ENCODE peak calls at places on chromosomes 1 and 21, in six cellular contexts. H is breast epithelium, F is vagina, T is A549, A is uterus, R is body of pancreas. G is an unnamed sample.

GRCh38 chr1:240099748-240100147 is 8.1 kb downstream of the FMN2 start:
- DNase-seq in H (no peak), F (no peak), T (no peak), A (no peak), R (no peak), G (no peak)

GRCh38 chr1:26364956-26365355 is 7.6 kb downstream of the ZNF683 start:
- DNase-seq in H (no peak), F (no peak), T (no peak), A (no peak), R (no peak), G (no peak)

GRCh38 chr1:192817202-192817601 is 8.4 kb downstream of the RGS2 start:
- DNase-seq in H (no peak), F (no peak), T (no peak), A (no peak), R (no peak), G (no peak)

GRCh38 chr21:41726630-41726969 is 40.3 kb downstream of the RIPK4 start:
- DNase-seq in H (no peak), F (no peak), T (no peak), A (no peak), R (no peak), G (no peak)

GRCh38 chr1:4149281-4149680 is 249.2 kb upstream of the C1orf174 start:
- DNase-seq in H (no peak), F (no peak), T (no peak), A (no peak), R (no peak), G (no peak)

GRCh38 chr21:25635310-25635709 is 3.7 kb upstream of the JAM2 start:
- DNase-seq in H (no peak), F (no peak), T (no peak), A (no peak), R (no peak), G (no peak)

GRCh38 chr1:162168935-162169545 is 99.5 kb downstream of the NOS1AP start:
- DNase-seq in H (no peak), F (no peak), T (no peak), A (no peak), R (no peak), G (no peak)

GRCh38 chr1:71857862-71858261 is 424.5 kb downstream of the NEGR1 start:
- DNase-seq in H (no peak), F (no peak), T (no peak), A (no peak), R (no peak), G (no peak)

GRCh38 chr1:234755449-234755863 is 145.5 kb upstream of the IRF2BP2 start:
- DNase-seq in H (peak; percentile 62), F (no peak), T (no peak), A (peak; percentile 91), R (peak; percentile 78), G (peak; percentile 76)

GRCh38 chr1:116556289-116557006 is 14.4 kb downstream of the CD58 start:
- DNase-seq in H (no peak), F (no peak), T (no peak), A (no peak), R (no peak), G (peak; percentile 54)

GRCh38 chr1:231679109-231679508 is 52.5 kb downstream of the DISC1 start:
- DNase-seq in H (no peak), F (no peak), T (no peak), A (no peak), R (no peak), G (no peak)

GRCh38 chr1:52531473-52531872 is 21.4 kb downstream of the TUT4 start:
- DNase-seq in H (no peak), F (no peak), T (no peak), A (no peak), R (no peak), G (no peak)

DNA sequence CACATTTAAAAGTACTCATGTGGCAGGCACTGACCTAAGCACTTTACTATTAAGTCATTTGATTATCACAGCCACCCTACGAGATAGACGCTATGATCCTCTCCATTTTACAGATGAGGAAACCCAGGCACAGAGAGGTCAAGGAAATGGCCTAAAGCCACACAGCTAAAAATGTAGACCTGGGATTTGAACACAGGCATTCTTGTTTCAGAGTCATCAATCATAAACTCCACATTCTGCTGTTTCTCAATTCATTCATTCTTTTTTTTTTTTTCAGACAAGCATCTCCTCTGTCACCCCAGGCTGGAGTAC is 8.3 kb downstream of the EPHA2 start:
- DNase-seq in H (no peak), F (no peak), T (no peak), A (no peak), R (no peak), G (no peak)
- H3K4me1 ChIP-seq in H (peaks cover 12% of the 10 kb centered on the region), F (peaks cover 66% of the 10 kb centered on the region), T (peaks cover 96% of the 10 kb centered on the region), A (no peaks in the 10 kb centered on the region), R (peaks cover 75% of the 10 kb centered on the region), G (peaks cover 75% of the 10 kb centered on the region)

DNA sequence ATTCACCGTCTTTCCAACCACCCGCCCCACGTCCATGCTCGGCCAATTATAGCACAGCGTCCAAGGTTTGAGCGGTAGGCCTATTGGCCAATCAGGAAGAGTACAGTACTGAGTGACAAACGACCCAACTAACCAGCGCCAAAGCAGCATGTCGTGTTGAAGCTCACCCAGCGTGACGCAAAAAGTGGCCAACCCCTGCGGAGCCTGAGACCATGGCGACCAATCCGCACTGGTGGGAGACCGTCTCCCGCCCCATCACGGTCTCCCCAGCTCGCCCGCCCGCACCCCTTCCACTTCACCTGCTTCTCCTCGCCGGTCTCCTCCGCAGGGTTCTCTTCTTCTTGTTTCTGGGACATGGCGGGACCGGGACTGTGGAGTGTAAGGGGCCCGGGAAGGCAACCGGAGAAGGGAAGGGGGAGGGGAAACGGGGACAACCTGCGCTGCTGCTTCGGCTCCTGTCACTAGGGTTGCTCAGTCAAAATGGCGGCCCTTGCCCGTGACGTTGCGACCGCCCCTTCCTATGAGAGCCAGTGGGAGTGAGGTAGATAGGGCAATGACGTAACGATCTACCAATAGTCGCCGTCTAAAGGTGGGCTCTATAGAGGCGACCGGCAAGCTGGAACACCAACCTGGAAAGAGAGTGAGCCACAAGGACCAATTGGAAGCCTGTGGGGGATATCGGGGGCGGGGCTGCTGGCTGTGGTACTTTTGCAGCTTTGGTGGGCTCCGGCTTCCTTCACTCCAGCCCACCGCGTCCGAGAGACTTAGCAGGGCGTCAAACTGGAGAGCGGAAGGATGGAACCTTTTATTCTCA is at the start of gene ENSA:
- DNase-seq in H (peak; percentile 98), F (peak; percentile 99), T (peak; percentile 99), A (peak; percentile 99), R (peak; percentile 97), G (peak; percentile 99)
- TF ChIP-seq POLR2A in H (peak; percentile 95), F (peak; percentile 95), T (peak; percentile 58), A (peak; percentile 94), R (peak; percentile 88), G (peak; percentile 82)

DNA sequence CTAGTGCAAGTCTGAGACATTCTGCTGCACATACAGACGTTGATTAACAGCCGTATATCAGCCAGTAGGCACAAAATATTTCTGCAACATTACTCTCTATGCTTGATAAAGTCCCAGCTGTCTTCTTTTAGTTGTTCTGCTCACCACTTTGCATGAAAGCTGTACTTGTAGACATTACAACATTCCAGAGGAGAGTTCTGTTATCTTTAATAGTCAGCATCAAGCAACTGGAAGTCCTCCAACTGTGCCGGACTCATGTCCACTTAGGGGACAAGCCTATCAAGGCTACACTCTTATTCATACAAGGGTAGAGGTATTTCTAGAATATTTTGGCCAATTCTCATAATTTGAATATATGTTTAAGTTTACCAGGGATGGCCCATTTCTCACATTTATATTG is 50.0 kb downstream of the CACHD1 start:
- DNase-seq in H (no peak), F (no peak), T (no peak), A (no peak), R (peak; percentile 29), G (no peak)
- H3K4me1 ChIP-seq in H (no peaks in the 10 kb centered on the region), F (peaks cover 77% of the 10 kb centered on the region), T (peaks cover 14% of the 10 kb centered on the region), A (peaks cover 30% of the 10 kb centered on the region), R (peaks cover 53% of the 10 kb centered on the region), G (peaks cover 32% of the 10 kb centered on the region)

GRCh38 chr1:228139931-228140723 is at the start of gene GUK1:
- DNase-seq in H (peak; percentile 100), F (peak; percentile 100), T (peak; percentile 97), A (peak; percentile 100), R (peak; percentile 100), G (peak; percentile 100)
- TF ChIP-seq POLR2A in H (peak; percentile 80), F (peak; percentile 93), T (peak; percentile 93), A (peak; percentile 91), R (peak; percentile 98), G (peak; percentile 76)

GRCh38 chr21:43721939-43722338 is 3.0 kb downstream of the PDXK start:
- DNase-seq in H (no peak), F (no peak), T (no peak), A (no peak), R (no peak), G (peak; percentile 62)

GRCh38 chr21:43720539-43721224 is 1.8 kb downstream of the PDXK start:
- DNase-seq in H (no peak), F (no peak), T (no peak), A (no peak), R (no peak), G (no peak)

GRCh38 chr21:43721225-43721605 is 2.3 kb downstream of the PDXK start:
- DNase-seq in H (no peak), F (no peak), T (no peak), A (no peak), R (peak; percentile 54), G (no peak)

GRCh38 chr21:43726686-43727570 is 8.0 kb downstream of the PDXK start:
- DNase-seq in H (no peak), F (no peak), T (no peak), A (no peak), R (peak; percentile 31), G (peak; percentile 68)

DNA sequence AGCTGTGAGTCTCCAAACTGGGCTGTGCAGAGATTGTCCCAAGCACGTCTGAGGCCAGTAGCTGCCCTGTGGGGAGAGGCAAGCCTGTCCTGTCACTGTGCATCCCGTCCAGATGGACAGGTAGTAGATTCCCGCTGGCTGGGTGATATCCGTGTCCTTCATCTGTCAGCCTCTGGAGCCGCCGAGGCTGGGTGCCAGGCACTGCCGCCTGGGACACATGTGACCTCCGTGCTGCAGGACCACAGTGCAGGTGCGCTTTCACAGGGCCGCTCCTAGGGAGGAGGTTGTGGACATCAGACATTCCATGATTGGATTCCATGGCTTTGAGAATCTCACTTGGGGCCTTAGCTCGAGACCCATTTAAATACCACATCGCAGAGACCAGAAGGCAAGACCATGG is 4.7 kb downstream of the PDXK start:
- DNase-seq in H (no peak), F (no peak), T (no peak), A (no peak), R (peak; percentile 41), G (no peak)
- H3K4me1 ChIP-seq in H (peaks cover 20% of the 10 kb centered on the region), F (peaks cover 70% of the 10 kb centered on the region), T (peaks cover 69% of the 10 kb centered on the region), A (peaks cover 3% of the 10 kb centered on the region), R (peaks cover 84% of the 10 kb centered on the region), G (peaks cover 60% of the 10 kb centered on the region)

GRCh38 chr1:78665809-78666208 is 16.2 kb downstream of the IFI44 start:
- DNase-seq in H (no peak), F (no peak), T (no peak), A (no peak), R (no peak), G (no peak)
- TF ChIP-seq POLR2A in H (no peak), F (no peak), T (no peak), A (no peak), R (no peak), G (no peak)

GRCh38 chr1:19193004-19193403 is 17.1 kb downstream of the UBR4 start:
- DNase-seq in H (no peak), F (no peak), T (no peak), A (no peak), R (no peak), G (no peak)
- H3K4me1 ChIP-seq in H (no peaks in the 10 kb centered on the region), F (no peaks in the 10 kb centered on the region), T (no peaks in the 10 kb centered on the region), A (no peaks in the 10 kb centered on the region), R (no peaks in the 10 kb centered on the region), G (no peaks in the 10 kb centered on the region)

G was measured in heart left ventricle.